ENCODE peak calls at places on chromosome 6, in nine cellular contexts. T is posterior vena cava; W is activated T-cell treated with anti-CD3 and anti-CD28 coated beads, Interleukin-2, amount 50 U/mL, for 72 hours; U is NCI-H146; K is activated naive CD8-positive, alpha-beta T cell treated with anti-CD3 and anti-CD28 coated beads, Interleukin-2, amount 50 U/mL, for 24 hours; J is left ventricle myocardium inferior; Q is OCI-LY7; Z is fibroblast of mammary gland; P is tibial nerve. E is an unnamed sample.

GRCh38 chr6:80182291-80182690 is 75.8 kb downstream of the BCKDHB start:
- DNase-seq in Q (no peak), J (no peak), T (no peak), Z (peak), W (no peak), U (no peak), P (no peak), K (no peak), E (no peak)

GRCh38 chr6:93021235-93021909 is 398.0 kb downstream of the EPHA7 start:
- DNase-seq in U (peak), W (no peak), Z (no peak), T (no peak), Q (no peak), P (no peak), K (no peak), J (no peak), E (no peak)

GRCh38 chr6:127484207-127484858 is 25.1 kb upstream of the KIAA0408 start:
- DNase-seq in W (peak), Q (peak), T (no peak), P (no peak), Z (peak), K (no peak), J (no peak), U (no peak), E (no peak)

GRCh38 chr6:142155895-142156757 is 9.1 kb downstream of the VTA1 start:
- DNase-seq in Z (peak), W (no peak), T (no peak), K (no peak), P (no peak), Q (peak), J (no peak), U (peak), E (no peak)

GRCh38 chr6:49668083-49668511 is 31.5 kb upstream of the RHAG start:
- DNase-seq in Z (no peak), K (no peak), Q (no peak), T (no peak), W (no peak), U (no peak), J (no peak), P (no peak), E (no peak)

GRCh38 chr6:165662671-165663282 is at the start of gene PDE10A:
- DNase-seq in W (no peak), J (peak), P (no peak), Z (no peak), T (no peak), U (peak), K (no peak), Q (no peak), E (no peak)

GRCh38 chr6:82616386-82617028 is 252.9 kb downstream of the TPBG start:
- DNase-seq in J (no peak), P (no peak), K (no peak), U (no peak), Z (peak), W (no peak), T (no peak), Q (no peak), E (no peak)

GRCh38 chr6:165876568-165876967 is 213.5 kb upstream of the PDE10A start:
- DNase-seq in J (peak), P (peak), Z (peak), W (no peak), U (no peak), Q (no peak), T (no peak), K (no peak), E (no peak)